ENCODE peak calls at places on chromosomes 7 and 10, in ten cellular contexts. T is NCI-H1105 treated with DMSO at 0.1 percent for 48 hours; C is Right ventricle myocardium superior; G is NCI-H1436; U is T-helper 2 cell; F is A549; W is upper lobe of right lung; A is activated CD8-positive, alpha-beta T cell treated with anti-CD3 and anti-CD28 coated beads for 36 hours; R is cardiac muscle cell; Y is endothelial cell. I is an unnamed sample.

GRCh38 chr10:13847201-13847631 is 260.5 kb downstream of the PRPF18 start:
- DNase-seq in T (no peak), C (no peak), G (no peak), U (no peak), F (no peak), W (no peak), A (no peak), R (no peak), Y (no peak), I (no peak)

GRCh38 chr7:57868771-57869483 is 418.9 kb downstream of the ZNF716 start:
- DNase-seq in T (peak), C (no peak), G (no peak), U (no peak), F (no peak), W (no peak), A (no peak), R (no peak), Y (no peak), I (peak)

GRCh38 chr7:32890553-32891045 is 961 bp downstream of the KBTBD2 start:
- DNase-seq in T (peak), C (no peak), G (peak), U (no peak), F (peak), W (no peak), A (peak), R (peak), Y (no peak), I (no peak)

GRCh38 chr7:154672659-154673415 is 330.1 kb downstream of the PAXIP1 start:
- DNase-seq in T (no peak), C (no peak), G (peak), U (no peak), F (no peak), W (no peak), A (no peak), R (no peak), Y (no peak), I (no peak)

GRCh38 chr7:5549096-5549896 is 125.7 kb upstream of the TNRC18 start:
- DNase-seq in T (no peak), C (no peak), G (no peak), U (no peak), F (peak), W (no peak), A (peak), R (no peak), Y (no peak), I (no peak)

GRCh38 chr10:82813856-82814255 is 938.9 kb downstream of the NRG3 start:
- DNase-seq in T (peak), C (no peak), G (no peak), U (no peak), F (no peak), W (no peak), A (no peak), R (no peak), Y (no peak), I (no peak)

GRCh38 chr7:139642283-139642682 is 118.8 kb downstream of the CLEC2L start:
- DNase-seq in T (no peak), C (no peak), G (no peak), U (no peak), F (no peak), W (no peak), A (no peak), R (no peak), Y (no peak), I (no peak)

GRCh38 chr7:157009170-157009777 is 1.2 kb downstream of the MNX1 start:
- DNase-seq in T (peak), C (no peak), G (no peak), U (no peak), F (peak), W (peak), A (no peak), R (no peak), Y (no peak), I (no peak)

GRCh38 chr10:60952067-60952845 is 8.3 kb upstream of the RHOBTB1 start:
- DNase-seq in T (peak), C (no peak), G (no peak), U (no peak), F (no peak), W (no peak), A (no peak), R (no peak), Y (no peak), I (no peak)

GRCh38 chr10:34139559-34139958 is 675.5 kb downstream of the PARD3 start:
- DNase-seq in T (no peak), C (no peak), G (no peak), U (no peak), F (peak), W (no peak), A (no peak), R (no peak), Y (no peak), I (no peak)

GRCh38 chr10:132381726-132382125 is 15.3 kb upstream of the PWWP2B start:
- DNase-seq in T (no peak), C (no peak), G (no peak), U (no peak), F (no peak), W (no peak), A (no peak), R (no peak), Y (no peak), I (no peak)

GRCh38 chr7:87413951-87414381 is 61.5 kb downstream of the ABCB4 start:
- DNase-seq in T (no peak), C (no peak), G (no peak), U (no peak), F (peak), W (no peak), A (no peak), R (peak), Y (no peak), I (no peak)

GRCh38 chr10:4081691-4082111 is 296.7 kb upstream of the KLF6 start:
- DNase-seq in T (no peak), C (peak), G (no peak), U (no peak), F (no peak), W (no peak), A (no peak), R (no peak), Y (no peak), I (no peak)

GRCh38 chr10:50398383-50398782 is 147.1 kb upstream of the ASAH2 start:
- DNase-seq in T (no peak), C (no peak), G (no peak), U (no peak), F (no peak), W (no peak), A (no peak), R (no peak), Y (no peak), I (no peak)

GRCh38 chr10:128540806-128541739 is 414.9 kb upstream of the MKI67 start:
- DNase-seq in T (no peak), C (peak), G (no peak), U (no peak), F (no peak), W (no peak), A (peak), R (peak), Y (peak), I (peak)

GRCh38 chr7:149866817-149867447 is 6.8 kb upstream of the ATP6V0E2 start:
- DNase-seq in T (no peak), C (peak), G (no peak), U (no peak), F (no peak), W (no peak), A (no peak), R (no peak), Y (no peak), I (no peak)

GRCh38 chr7:142539901-142540300 is 209.4 kb upstream of the PRSS1 start:
- DNase-seq in T (no peak), C (no peak), G (no peak), U (no peak), F (peak), W (no peak), A (no peak), R (no peak), Y (no peak), I (no peak)

GRCh38 chr7:103150192-103150591 is 1.3 kb upstream of the NAPEPLD start:
- DNase-seq in T (no peak), C (no peak), G (no peak), U (no peak), F (no peak), W (no peak), A (no peak), R (peak), Y (no peak), I (no peak)

GRCh38 chr10:64191304-64191703 is 670.1 kb downstream of the REEP3 start:
- DNase-seq in T (no peak), C (no peak), G (peak), U (no peak), F (no peak), W (no peak), A (no peak), R (no peak), Y (no peak), I (no peak)

GRCh38 chr10:51716981-51717380 is 17.6 kb upstream of the CSTF2T start:
- DNase-seq in T (no peak), C (no peak), G (no peak), U (no peak), F (no peak), W (no peak), A (no peak), R (no peak), Y (no peak), I (no peak)

I was measured in Right ventricle myocardium inferior.